ENCODE peak calls at places on chromosomes 16 and 17, in six cellular contexts. One of them, this sample, is unnamed. For H3K27me3, the result is how much of the 10 kb centered on the place peaks cover.

GRCh38 chr16:78465730-78466129 is 366.3 kb downstream of the WWOX start:
- DNase-seq in Karpas-422: no peak
- DNase-seq in cardiac muscle cell: no peak
- DNase-seq in GM23248: no peak
- DNase-seq in fibroblast of lung: no peak
- DNase-seq in AG04450: no peak
- DNase-seq in this sample: no peak

GRCh38 chr16:2770781-2771111 is 6.3 kb downstream of the ELOB start:
- DNase-seq in Karpas-422: no peak
- DNase-seq in cardiac muscle cell: no peak
- DNase-seq in GM23248: no peak
- DNase-seq in fibroblast of lung: no peak
- DNase-seq in AG04450: no peak
- DNase-seq in this sample: no peak

GRCh38 chr17:60077672-60078519 is 825 bp downstream of the HEATR6 start:
- DNase-seq in Karpas-422: peak
- DNase-seq in cardiac muscle cell: peak
- DNase-seq in GM23248: peak
- DNase-seq in fibroblast of lung: peak
- DNase-seq in AG04450: no peak
- DNase-seq in this sample: peak

GRCh38 chr17:82200743-82201497 is 11.7 kb downstream of the CCDC57 start:
- DNase-seq in Karpas-422: no peak
- DNase-seq in cardiac muscle cell: peak
- DNase-seq in GM23248: no peak
- DNase-seq in fibroblast of lung: no peak
- DNase-seq in AG04450: no peak
- DNase-seq in this sample: no peak

GRCh38 chr16:4206680-4207079 is 35.2 kb downstream of the SRL start:
- DNase-seq in Karpas-422: no peak
- DNase-seq in cardiac muscle cell: no peak
- DNase-seq in GM23248: no peak
- DNase-seq in fibroblast of lung: no peak
- DNase-seq in AG04450: no peak
- DNase-seq in this sample: no peak

GRCh38 chr17:32249475-32249874 is 16.2 kb upstream of the RHBDL3 start:
- DNase-seq in Karpas-422: no peak
- DNase-seq in cardiac muscle cell: no peak
- DNase-seq in GM23248: no peak
- DNase-seq in fibroblast of lung: no peak
- DNase-seq in AG04450: no peak
- DNase-seq in this sample: no peak

GRCh38 chr17:47733414-47734288 is 615 bp downstream of the TBX21 start:
- DNase-seq in Karpas-422: no peak
- DNase-seq in cardiac muscle cell: no peak
- DNase-seq in GM23248: peak
- DNase-seq in fibroblast of lung: no peak
- DNase-seq in AG04450: no peak
- DNase-seq in this sample: peak

GRCh38 chr17:57861000-57861736 is 11.3 kb upstream of the MRPS23 start:
- DNase-seq in Karpas-422: no peak
- DNase-seq in cardiac muscle cell: no peak
- DNase-seq in GM23248: peak
- DNase-seq in fibroblast of lung: peak
- DNase-seq in AG04450: no peak
- DNase-seq in this sample: peak

GRCh38 chr17:15264542-15264941 is 584 bp downstream of the PMP22 start:
- DNase-seq in Karpas-422: no peak
- DNase-seq in cardiac muscle cell: no peak
- DNase-seq in GM23248: no peak
- DNase-seq in fibroblast of lung: no peak
- DNase-seq in AG04450: no peak
- DNase-seq in this sample: no peak

GRCh38 chr17:181213-182163 is at the start of gene DOC2B:
- DNase-seq in Karpas-422: no peak
- DNase-seq in cardiac muscle cell: peak
- DNase-seq in GM23248: peak
- DNase-seq in fibroblast of lung: no peak
- DNase-seq in AG04450: no peak
- DNase-seq in this sample: peak

GRCh38 chr16:20166531-20167235 is 93.0 kb upstream of the GPR139 start:
- DNase-seq in Karpas-422: no peak
- DNase-seq in cardiac muscle cell: peak
- DNase-seq in GM23248: no peak
- DNase-seq in fibroblast of lung: no peak
- DNase-seq in AG04450: no peak
- DNase-seq in this sample: peak

GRCh38 chr17:75639327-75639726 is 6.1 kb downstream of the SMIM5 start:
- DNase-seq in Karpas-422: no peak
- DNase-seq in cardiac muscle cell: no peak
- DNase-seq in GM23248: no peak
- DNase-seq in fibroblast of lung: no peak
- DNase-seq in AG04450: no peak
- DNase-seq in this sample: no peak

GRCh38 chr16:31476305-31477219 is 4.6 kb downstream of the TGFB1I1 start:
- DNase-seq in Karpas-422: no peak
- DNase-seq in cardiac muscle cell: no peak
- DNase-seq in GM23248: no peak
- DNase-seq in fibroblast of lung: no peak
- DNase-seq in AG04450: no peak
- DNase-seq in this sample: peak

GRCh38 chr16:66395806-66396555 is 29.5 kb downstream of the CDH5 start:
- DNase-seq in Karpas-422: no peak
- DNase-seq in cardiac muscle cell: no peak
- DNase-seq in GM23248: no peak
- DNase-seq in fibroblast of lung: no peak
- DNase-seq in AG04450: no peak
- DNase-seq in this sample: no peak

GRCh38 chr16:50183316-50183715 is 30.2 kb downstream of the TENT4B start:
- DNase-seq in Karpas-422: no peak
- DNase-seq in cardiac muscle cell: peak
- DNase-seq in GM23248: peak
- DNase-seq in fibroblast of lung: peak
- DNase-seq in AG04450: no peak
- DNase-seq in this sample: no peak

GRCh38 chr17:70022175-70022574 is 52.9 kb upstream of the KCNJ16 start:
- DNase-seq in Karpas-422: no peak
- DNase-seq in cardiac muscle cell: no peak
- DNase-seq in GM23248: peak
- DNase-seq in fibroblast of lung: peak
- DNase-seq in AG04450: no peak
- DNase-seq in this sample: no peak

GRCh38 chr17:2057714-2058520 is 3.0 kb downstream of the HIC1 start:
- DNase-seq in Karpas-422: no peak
- DNase-seq in cardiac muscle cell: peak
- DNase-seq in GM23248: no peak
- DNase-seq in fibroblast of lung: peak
- DNase-seq in AG04450: no peak
- DNase-seq in this sample: no peak

GRCh38 chr16:4270595-4270994 is 2.2 kb downstream of the TFAP4 start:
- DNase-seq in Karpas-422: no peak
- DNase-seq in cardiac muscle cell: no peak
- DNase-seq in GM23248: no peak
- DNase-seq in fibroblast of lung: no peak
- DNase-seq in AG04450: no peak
- DNase-seq in this sample: no peak

GRCh38 chr17:79646721-79647455 is 36.0 kb upstream of the RBFOX3 start:
- DNase-seq in Karpas-422: no peak
- DNase-seq in cardiac muscle cell: no peak
- DNase-seq in GM23248: no peak
- DNase-seq in fibroblast of lung: no peak
- DNase-seq in AG04450: no peak
- DNase-seq in this sample: no peak

GRCh38 chr17:58666858-58667267 is 25.0 kb downstream of the TEX14 start:
- DNase-seq in Karpas-422: peak
- DNase-seq in cardiac muscle cell: peak
- DNase-seq in GM23248: no peak
- DNase-seq in fibroblast of lung: peak
- DNase-seq in AG04450: no peak
- DNase-seq in this sample: no peak

GRCh38 chr17:1201132-1201702 is 21.4 kb upstream of the ABR start:
- DNase-seq in Karpas-422: no peak
- DNase-seq in cardiac muscle cell: no peak
- DNase-seq in GM23248: no peak
- DNase-seq in fibroblast of lung: no peak
- DNase-seq in AG04450: no peak
- DNase-seq in this sample: no peak

GRCh38 chr17:74924250-74924948 is at the start of gene OTOP2:
- DNase-seq in Karpas-422: peak
- DNase-seq in cardiac muscle cell: no peak
- DNase-seq in GM23248: no peak
- DNase-seq in fibroblast of lung: no peak
- DNase-seq in AG04450: no peak
- DNase-seq in this sample: peak

GRCh38 chr16:27717726-27718125 is 167.8 kb downstream of the KATNIP start:
- DNase-seq in Karpas-422: no peak
- DNase-seq in cardiac muscle cell: no peak
- DNase-seq in GM23248: no peak
- DNase-seq in fibroblast of lung: no peak
- DNase-seq in AG04450: no peak
- DNase-seq in this sample: no peak

GRCh38 chr17:71033336-71033735 is 864.0 kb downstream of the KCNJ2 start:
- DNase-seq in Karpas-422: no peak
- DNase-seq in cardiac muscle cell: no peak
- DNase-seq in GM23248: no peak
- DNase-seq in fibroblast of lung: no peak
- DNase-seq in AG04450: no peak
- DNase-seq in this sample: peak

GRCh38 chr17:48510761-48511604 is 19.8 kb downstream of the HOXB1 start:
- DNase-seq in Karpas-422: no peak
- DNase-seq in cardiac muscle cell: peak
- DNase-seq in GM23248: peak
- DNase-seq in fibroblast of lung: peak
- DNase-seq in AG04450: no peak
- DNase-seq in this sample: no peak

GRCh38 chr17:41734949-41735313 is 488 bp upstream of the HAP1 start:
- DNase-seq in Karpas-422: no peak
- DNase-seq in cardiac muscle cell: no peak
- DNase-seq in GM23248: peak
- DNase-seq in fibroblast of lung: peak
- DNase-seq in AG04450: no peak
- DNase-seq in this sample: peak

GRCh38 chr17:41733348-41734138 is 900 bp downstream of the HAP1 start:
- DNase-seq in Karpas-422: no peak
- DNase-seq in cardiac muscle cell: no peak
- DNase-seq in GM23248: no peak
- DNase-seq in fibroblast of lung: no peak
- DNase-seq in AG04450: no peak
- DNase-seq in this sample: peak

GRCh38 chr17:41735744-41736143 is 1.3 kb upstream of the HAP1 start:
- DNase-seq in Karpas-422: no peak
- DNase-seq in cardiac muscle cell: no peak
- DNase-seq in GM23248: no peak
- DNase-seq in fibroblast of lung: no peak
- DNase-seq in AG04450: no peak
- DNase-seq in this sample: no peak

GRCh38 chr17:41731836-41732235 is 2.6 kb downstream of the HAP1 start:
- DNase-seq in Karpas-422: no peak
- DNase-seq in cardiac muscle cell: no peak
- DNase-seq in GM23248: no peak
- DNase-seq in fibroblast of lung: no peak
- DNase-seq in AG04450: no peak
- DNase-seq in this sample: no peak

DNA sequence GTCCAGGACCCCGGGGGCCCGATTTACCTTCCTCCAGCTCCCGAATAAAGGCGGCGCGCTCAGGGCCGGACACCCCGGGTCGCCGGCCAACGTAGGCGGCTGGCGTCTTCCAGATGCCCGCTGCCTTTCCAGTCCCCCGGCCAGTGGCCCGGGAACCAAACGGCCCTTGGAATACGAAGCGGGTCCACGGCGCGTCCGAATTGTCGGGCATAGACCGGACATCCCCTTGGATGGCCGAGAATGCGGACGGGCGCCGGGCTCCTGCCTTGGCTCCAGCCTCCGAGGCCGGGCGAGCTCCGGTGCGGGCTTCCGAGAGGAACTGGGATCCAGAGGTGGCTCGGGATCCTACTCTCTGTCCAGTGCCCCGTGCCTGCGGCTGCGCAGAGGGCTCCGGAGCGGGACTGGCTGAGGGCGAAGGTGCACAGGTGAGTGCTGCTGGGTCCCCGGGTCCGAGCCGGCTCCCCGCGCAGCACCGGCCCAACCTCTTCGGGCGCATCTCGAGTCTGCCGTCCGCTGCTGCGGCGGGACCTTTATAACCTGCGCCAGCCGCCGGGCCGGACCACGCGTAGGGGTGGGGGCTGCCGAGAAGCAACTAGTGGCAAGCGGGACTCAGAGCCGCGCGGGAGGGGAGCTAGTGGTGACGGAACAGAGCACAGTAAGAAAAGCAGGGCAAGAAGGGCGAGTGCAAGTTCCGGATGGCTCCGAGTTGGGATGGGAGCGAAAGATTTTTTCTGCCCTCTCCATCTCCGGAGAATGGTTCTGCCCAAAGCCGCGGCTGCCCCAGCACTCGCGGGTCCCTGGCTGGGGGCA is at the start of gene HAP1:
- DNase-seq in Karpas-422: no peak
- DNase-seq in cardiac muscle cell: peak
- DNase-seq in GM23248: peak
- DNase-seq in fibroblast of lung: peak
- DNase-seq in AG04450: no peak
- DNase-seq in this sample: peak
- H3K27me3 ChIP-seq in Karpas-422: under half
- H3K27me3 ChIP-seq in cardiac muscle cell: half or more
- H3K27me3 ChIP-seq in GM23248: half or more
- H3K27me3 ChIP-seq in fibroblast of lung: half or more
- H3K27me3 ChIP-seq in AG04450: half or more
- H3K27me3 ChIP-seq in this sample: half or more

GRCh38 chr16:56662357-56663354 is 4.9 kb downstream of the MT1F start:
- DNase-seq in Karpas-422: no peak
- DNase-seq in cardiac muscle cell: no peak
- DNase-seq in GM23248: no peak
- DNase-seq in fibroblast of lung: no peak
- DNase-seq in AG04450: no peak
- DNase-seq in this sample: no peak
- H3K27me3 ChIP-seq in Karpas-422: under half
- H3K27me3 ChIP-seq in cardiac muscle cell: half or more
- H3K27me3 ChIP-seq in GM23248: under half
- H3K27me3 ChIP-seq in fibroblast of lung: half or more
- H3K27me3 ChIP-seq in AG04450: half or more
- H3K27me3 ChIP-seq in this sample: half or more

GRCh38 chr17:34580685-34581445 is 1.5 kb downstream of the TMEM132E start:
- DNase-seq in Karpas-422: no peak
- DNase-seq in cardiac muscle cell: no peak
- DNase-seq in GM23248: peak
- DNase-seq in fibroblast of lung: no peak
- DNase-seq in AG04450: no peak
- DNase-seq in this sample: peak
- H3K27me3 ChIP-seq in Karpas-422: under half
- H3K27me3 ChIP-seq in cardiac muscle cell: half or more
- H3K27me3 ChIP-seq in GM23248: half or more
- H3K27me3 ChIP-seq in fibroblast of lung: under half
- H3K27me3 ChIP-seq in AG04450: half or more
- H3K27me3 ChIP-seq in this sample: half or more

DNA sequence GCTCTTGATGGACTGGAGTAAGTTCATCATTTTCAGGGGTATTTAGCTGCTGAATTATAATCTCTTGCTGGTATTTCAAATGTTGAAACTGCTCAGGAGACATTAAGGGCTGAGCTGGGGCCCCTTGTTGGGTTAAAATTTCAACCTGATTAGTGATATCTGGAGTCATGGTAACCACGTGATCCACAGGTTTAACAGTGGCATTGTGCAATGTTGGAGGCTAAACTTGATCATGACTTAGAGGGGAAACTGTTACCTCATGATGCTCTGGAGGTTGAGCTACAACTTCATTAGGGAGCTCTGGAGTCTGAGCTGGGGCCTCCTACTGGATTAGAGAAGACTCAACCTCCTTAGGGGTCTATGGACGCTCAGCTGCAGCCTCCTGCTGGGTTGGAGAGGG is 17.2 kb upstream of the MPP2 start:
- DNase-seq in Karpas-422: no peak
- DNase-seq in cardiac muscle cell: no peak
- DNase-seq in GM23248: no peak
- DNase-seq in fibroblast of lung: no peak
- DNase-seq in AG04450: no peak
- DNase-seq in this sample: no peak
- H3K27me3 ChIP-seq in Karpas-422: under half
- H3K27me3 ChIP-seq in cardiac muscle cell: under half
- H3K27me3 ChIP-seq in GM23248: under half
- H3K27me3 ChIP-seq in fibroblast of lung: under half
- H3K27me3 ChIP-seq in AG04450: half or more
- H3K27me3 ChIP-seq in this sample: under half